ENCODE peak calls at places on chromosomes 3 and 15, in nine cellular contexts. F is GM12892; M is left ventricle myocardium superior; I is breast epithelium; G is activated T-helper 1 cell treated with Interleukin-2 at 50 U/mL for 16 hours; U is stimulated activated CD4-positive, alpha-beta T cell treated with anti-CD3 and anti-CD28 coated beads, Interleukin-2, amount 100 ng/mL, for 48 hours; O is brain microvascular endothelial cell; D is myocyte; B is HuH-7.5. C is an unnamed sample.

GRCh38 chr15:64279131-64279530 is 76.8 kb downstream of the CSNK1G1 start:
- DNase-seq in B (no peak), M (no peak), F (no peak), U (no peak), O (no peak), D (no peak), I (no peak), G (no peak), C (no peak)

GRCh38 chr3:64687781-64688515 is at the start of gene ADAMTS9:
- DNase-seq in I (peak), U (no peak), D (peak), F (no peak), B (peak), G (no peak), O (peak), M (peak), C (peak)

GRCh38 chr3:114307222-114307840 is 13.5 kb downstream of the TIGIT start:
- DNase-seq in I (no peak), B (no peak), O (no peak), M (no peak), F (no peak), D (no peak), U (no peak), G (no peak), C (peak)

GRCh38 chr15:78540955-78541743 is 905 bp downstream of the PSMA4 start:
- DNase-seq in B (no peak), O (no peak), U (no peak), I (no peak), D (no peak), G (no peak), M (no peak), F (no peak), C (peak)

GRCh38 chr15:43095243-43095642 is 10.6 kb downstream of the UBR1 start:
- DNase-seq in M (no peak), O (peak), I (no peak), U (no peak), D (no peak), F (no peak), G (no peak), B (no peak), C (no peak)

GRCh38 chr15:25789616-25790002 is 73.5 kb downstream of the ATP10A start:
- DNase-seq in G (no peak), B (no peak), I (no peak), F (no peak), M (no peak), D (no peak), O (no peak), U (no peak), C (no peak)

GRCh38 chr3:60240558-60240957 is 1010.7 kb downstream of the FHIT start:
- DNase-seq in O (no peak), U (no peak), I (no peak), D (no peak), F (no peak), M (no peak), G (no peak), B (no peak), C (peak)

GRCh38 chr3:87350367-87351199 is 74.2 kb upstream of the POU1F1 start:
- DNase-seq in I (no peak), B (no peak), G (no peak), F (no peak), U (no peak), D (peak), O (peak), M (no peak), C (peak)

GRCh38 chr15:67110958-67111864 is 45.8 kb downstream of the SMAD3 start:
- DNase-seq in B (no peak), D (no peak), U (no peak), F (no peak), O (no peak), I (no peak), G (no peak), M (no peak), C (no peak)

GRCh38 chr3:44098666-44099065 is 143.0 kb upstream of the TOPAZ1 start:
- DNase-seq in I (no peak), D (no peak), O (no peak), F (no peak), U (no peak), G (no peak), M (no peak), B (no peak), C (no peak)

GRCh38 chr3:50278106-50278867 is 600 bp upstream of the LSMEM2 start:
- DNase-seq in F (no peak), M (no peak), D (no peak), B (no peak), I (no peak), O (no peak), U (no peak), G (no peak), C (no peak)

GRCh38 chr3:46845397-46845859 is 17.8 kb downstream of the MYL3 start:
- DNase-seq in U (no peak), G (no peak), O (peak), D (peak), I (no peak), B (no peak), M (peak), F (no peak), C (no peak)

GRCh38 chr3:39707314-39707909 is 102.0 kb upstream of the MYRIP start:
- DNase-seq in I (no peak), G (no peak), B (peak), O (peak), M (no peak), U (no peak), D (peak), F (no peak), C (peak)

GRCh38 chr3:13494463-13495350 is 14.6 kb downstream of the HDAC11 start:
- DNase-seq in I (no peak), B (no peak), D (peak), U (no peak), M (peak), F (no peak), G (no peak), O (peak), C (no peak)

GRCh38 chr3:124256156-124256555 is 264.2 kb upstream of the ROPN1 start:
- DNase-seq in O (no peak), F (no peak), U (no peak), G (no peak), B (no peak), D (no peak), M (no peak), I (no peak), C (no peak)

GRCh38 chr3:58090351-58090750 is 82.1 kb downstream of the FLNB start:
- DNase-seq in G (no peak), O (peak), D (no peak), B (no peak), F (no peak), I (no peak), U (no peak), M (no peak), C (no peak)

GRCh38 chr15:62125763-62126162 is 39.3 kb downstream of the C2CD4B start:
- DNase-seq in D (peak), G (no peak), F (no peak), M (no peak), B (no peak), I (no peak), O (peak), U (no peak), C (peak)

GRCh38 chr3:190225186-190225692 is 97.0 kb downstream of the CLDN1 start:
- DNase-seq in I (no peak), F (no peak), O (peak), D (peak), G (no peak), M (no peak), U (no peak), B (no peak), C (peak)

GRCh38 chr15:31317980-31318342 is 8.7 kb upstream of the KLF13 start:
- DNase-seq in B (no peak), M (no peak), D (no peak), F (no peak), G (no peak), O (no peak), I (no peak), U (no peak), C (no peak)

GRCh38 chr15:76366714-76367113 is 30.1 kb downstream of the ISL2 start:
- DNase-seq in M (no peak), B (no peak), F (no peak), G (no peak), I (no peak), O (no peak), D (no peak), U (no peak), C (peak)

GRCh38 chr15:57220220-57220619 is 156.1 kb upstream of the CGNL1 start:
- DNase-seq in U (no peak), D (no peak), G (no peak), I (no peak), F (no peak), O (peak), B (no peak), M (no peak), C (no peak)

GRCh38 chr15:45630958-45631691 is 3.7 kb upstream of the SQOR start:
- DNase-seq in B (no peak), M (no peak), G (no peak), U (no peak), I (no peak), O (peak), D (peak), F (no peak), C (peak)

GRCh38 chr3:197749315-197749600 is 425 bp upstream of the FYTTD1 start:
- DNase-seq in U (no peak), D (no peak), M (no peak), I (no peak), F (no peak), O (peak), B (peak), G (peak), C (peak)